ENCODE peak calls at places on chromosomes 3 and 15, in four cellular contexts. F, O, X and T are unnamed samples.

GRCh38 chr15:31163769-31164572 is 62.4 kb upstream of the TRPM1 start:
- DNase-seq in X (peak), O (no peak), F (no peak), T (no peak)

GRCh38 chr3:72573051-72573450 is 275.2 kb downstream of the SHQ1 start:
- DNase-seq in F (no peak), X (no peak), O (no peak), T (no peak)

GRCh38 chr15:65558997-65559760 is 28.9 kb downstream of the HACD3 start:
- DNase-seq in X (no peak), O (no peak), F (no peak), T (no peak)

GRCh38 chr3:170864525-170865208 is 5.3 kb downstream of the RPL22L1 start:
- DNase-seq in X (peak), O (no peak), F (peak), T (no peak)

GRCh38 chr3:42755681-42756578 is 17.1 kb downstream of the CCDC13 start:
- DNase-seq in O (no peak), F (peak), X (no peak), T (no peak)

GRCh38 chr3:146594843-146595482 is 10.2 kb downstream of the PLSCR5 start:
- DNase-seq in O (no peak), X (no peak), F (peak), T (no peak)

GRCh38 chr3:57555316-57555715 is 758 bp upstream of the PDE12 start:
- DNase-seq in X (no peak), O (no peak), F (no peak), T (no peak)

GRCh38 chr3:102069211-102069662 is 219.9 kb downstream of the NFKBIZ start:
- DNase-seq in O (no peak), F (peak), X (peak), T (no peak)

GRCh38 chr15:77186518-77187095 is 115.7 kb upstream of the TSPAN3 start:
- DNase-seq in O (no peak), X (peak), F (peak), T (no peak)

GRCh38 chr15:68497206-68497910 is 65.4 kb upstream of the ITGA11 start:
- DNase-seq in X (no peak), F (peak), O (no peak), T (no peak)

GRCh38 chr3:50502225-50502583 is 1.2 kb downstream of the CACNA2D2 start:
- DNase-seq in O (no peak), X (no peak), F (no peak), T (no peak)

GRCh38 chr3:38580450-38581382 is 68.8 kb downstream of the SCN5A start:
- DNase-seq in O (no peak), X (no peak), F (no peak), T (no peak)

GRCh38 chr3:31959951-31960792 is 20.9 kb downstream of the OSBPL10 start:
- DNase-seq in X (no peak), O (no peak), F (no peak), T (no peak)

GRCh38 chr3:97736928-97737327 is 27.6 kb upstream of the ARL6 start:
- DNase-seq in X (no peak), F (no peak), O (no peak), T (no peak)

GRCh38 chr3:170448530-170449110 is 30.0 kb downstream of the CLDN11 start:
- DNase-seq in O (no peak), X (no peak), F (no peak), T (no peak)

GRCh38 chr3:173902401-173902800 is 504.9 kb downstream of the NLGN1 start:
- DNase-seq in X (no peak), O (no peak), F (no peak), T (no peak)

GRCh38 chr15:60573936-60574335 is 95.0 kb upstream of the ICE2 start:
- DNase-seq in O (no peak), F (no peak), X (no peak), T (no peak)

GRCh38 chr3:5301671-5302297 is 114.3 kb downstream of the EDEM1 start:
- DNase-seq in O (no peak), F (no peak), X (no peak), T (no peak)

GRCh38 chr15:59349715-59350420 is 22.8 kb downstream of the MYO1E start:
- DNase-seq in X (peak), F (peak), O (no peak), T (no peak)

GRCh38 chr3:182979719-182980191 is 583 bp downstream of the DCUN1D1 start:
- DNase-seq in O (peak), F (peak), X (peak), T (no peak)

GRCh38 chr3:13550257-13550693 is 1.4 kb downstream of the FBLN2 start:
- DNase-seq in O (no peak), F (no peak), X (no peak), T (no peak)

GRCh38 chr15:64247906-64248541 is 85.2 kb upstream of the PPIB start:
- DNase-seq in O (no peak), X (peak), F (peak), T (no peak)

GRCh38 chr3:149581681-149582349 is 76.0 kb downstream of the WWTR1 start:
- DNase-seq in F (peak), O (no peak), X (peak), T (no peak)

GRCh38 chr3:19202754-19203153 is 54.4 kb downstream of the KCNH8 start:
- DNase-seq in F (no peak), X (no peak), O (no peak), T (no peak)

DNA sequence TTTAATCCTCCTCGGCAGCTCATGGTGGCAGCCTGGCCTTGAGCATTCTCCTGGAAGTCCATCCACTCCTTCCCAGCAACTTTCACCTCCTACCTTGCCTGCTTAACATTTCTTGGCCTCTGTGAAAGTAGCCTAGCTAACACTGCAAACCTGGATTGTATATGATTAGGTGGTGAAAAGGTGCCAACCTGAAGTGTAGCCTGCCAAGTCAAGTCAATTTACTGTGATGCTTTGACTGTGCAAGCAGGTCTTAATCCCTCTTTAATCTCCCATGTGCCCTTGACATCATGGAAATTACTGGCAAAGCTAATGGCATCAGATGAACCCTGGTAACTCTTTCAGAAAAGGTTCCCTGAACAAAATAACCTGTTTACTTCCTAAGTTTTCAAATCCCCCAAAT is 169.7 kb upstream of the NR2F2 start:
- DNase-seq in X (no peak), O (no peak), F (no peak), T (no peak)
- TF ChIP-seq CTCF in X (no peak), O (no peak), F (no peak), T (no peak)

GRCh38 chr3:11717768-11718581 is 74.3 kb upstream of the VGLL4 start:
- DNase-seq in F (peak), X (peak), O (no peak), T (no peak)

GRCh38 chr3:11721114-11721440 is 77.4 kb upstream of the VGLL4 start:
- DNase-seq in F (no peak), O (no peak), X (no peak), T (no peak)

GRCh38 chr3:11719406-11720219 is 75.9 kb upstream of the VGLL4 start:
- DNase-seq in F (peak), X (peak), O (peak), T (peak)

GRCh38 chr3:11718582-11719405 is 75.1 kb upstream of the VGLL4 start:
- DNase-seq in X (peak), O (peak), F (peak), T (no peak)

DNA sequence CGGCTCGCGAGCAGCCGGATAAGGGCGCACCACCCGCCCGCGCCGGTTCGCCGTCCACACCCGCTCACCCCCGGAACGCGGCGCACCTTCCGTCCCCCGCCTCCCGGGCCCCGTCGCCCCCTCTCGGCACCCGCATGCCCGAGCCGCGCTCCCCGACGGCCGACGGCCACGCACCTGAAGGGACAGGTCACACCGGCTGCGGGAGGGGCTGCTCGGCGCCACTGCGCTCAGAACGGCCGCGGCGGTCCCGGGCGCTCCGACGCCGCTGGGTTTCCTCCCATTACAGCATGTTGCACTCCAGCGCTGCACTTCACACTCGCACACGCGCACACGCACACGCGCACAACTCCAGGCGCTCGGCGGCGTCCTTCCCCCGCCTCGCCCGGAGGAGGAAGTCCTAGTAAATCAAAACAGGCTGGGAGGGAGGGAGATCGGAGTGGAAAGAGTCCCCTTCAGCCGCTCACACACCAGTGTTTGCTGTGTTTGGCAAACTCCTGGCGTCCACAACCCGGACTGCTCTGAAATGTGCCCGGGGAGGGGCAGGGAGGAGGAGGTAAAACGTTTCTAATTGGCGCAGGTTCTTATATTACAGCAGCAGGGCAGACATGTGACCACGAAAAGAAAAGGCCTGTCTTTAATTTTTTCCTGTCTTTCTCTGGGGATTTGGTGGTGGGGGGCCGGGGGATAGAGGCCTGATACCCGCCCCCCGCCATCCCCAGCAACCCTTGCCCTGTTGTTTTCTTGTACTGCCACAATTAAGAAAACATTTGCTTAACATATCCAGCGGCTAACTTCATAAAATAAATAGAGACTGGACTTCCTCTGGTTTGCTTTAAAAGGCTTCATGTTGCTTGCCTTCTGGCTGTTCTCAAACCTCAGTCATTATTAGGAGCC is 76.8 kb upstream of the VGLL4 start:
- DNase-seq in X (peak), O (peak), F (peak), T (peak)
- TF ChIP-seq CTCF in X (no peak), O (no peak), F (no peak), T (no peak)

GRCh38 chr15:79432345-79433311 is 492 bp downstream of the MINAR1 start:
- DNase-seq in F (peak), X (peak), O (no peak), T (no peak)
- TF ChIP-seq CTCF in F (no peak), X (no peak), O (no peak), T (no peak)

DNA sequence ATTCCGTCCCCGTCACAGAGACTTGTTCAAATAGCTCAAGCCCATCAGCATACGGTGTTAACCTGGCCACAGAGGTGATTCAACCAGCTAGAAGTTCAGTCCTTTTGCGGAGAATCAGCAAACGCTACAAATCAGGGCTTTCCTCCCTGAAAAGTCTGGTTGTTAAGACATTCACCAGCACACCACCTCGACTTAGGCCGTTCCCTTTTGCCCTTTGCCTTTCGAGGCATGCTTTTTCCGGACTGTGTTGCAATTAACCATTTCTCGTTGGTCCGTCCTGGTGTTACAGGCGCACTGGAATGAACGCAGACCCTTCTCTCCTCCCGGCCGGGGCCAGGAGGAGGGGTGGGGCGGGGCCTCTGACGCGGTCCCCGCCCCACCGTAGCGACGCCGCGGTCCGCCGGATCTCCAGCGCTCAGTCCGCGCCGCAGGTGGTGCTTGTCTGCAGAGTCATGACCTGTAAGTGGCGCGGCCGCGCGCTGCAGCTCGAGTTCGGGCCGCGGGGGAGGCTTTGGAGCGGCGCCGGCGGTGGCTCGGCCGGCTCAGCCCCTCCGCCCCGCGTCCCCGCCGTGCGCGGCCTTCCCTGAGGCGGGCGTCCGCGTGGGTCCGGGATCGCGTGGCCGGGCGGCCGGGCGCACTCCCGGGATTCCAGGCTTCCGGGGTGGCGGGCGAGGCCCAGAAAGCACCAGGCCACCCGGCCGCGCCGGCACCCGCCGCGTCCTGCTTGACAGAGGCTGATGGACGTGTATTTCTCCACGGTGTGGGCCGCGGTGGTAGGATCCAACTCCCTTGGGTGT is at the start of gene NIT2:
- DNase-seq in F (peak), X (peak), O (peak), T (peak)
- TF ChIP-seq CTCF in F (no peak), X (no peak), O (no peak), T (no peak)

GRCh38 chr3:113531826-113532697 is at the start of gene SIDT1:
- DNase-seq in O (no peak), F (peak), X (no peak), T (peak)
- TF ChIP-seq CTCF in O (no peak), F (no peak), X (no peak), T (no peak)